ENCODE peak calls at places on chromosomes 13 and 19, in eight cellular contexts. S is tibial artery; Q is AG10803; A is nephron progenitor cell; W is neural crest cell; I is activated CD8-positive, alpha-beta T cell treated with anti-CD3 and anti-CD28 coated beads for 36 hours; G is heart left ventricle; F is PC-9. X is an unnamed sample.
A peak's percentile ranks its signal among the peaks of the same experiment; 100 is the strongest.

GRCh38 chr13:73765651-73766384 is 368.4 kb downstream of the KLF12 start:
- DNase-seq in A (peak; percentile 64), W (peak; percentile 60), S (peak; percentile 74), I (peak; percentile 93), G (peak; percentile 86), F (no peak), Q (peak; percentile 23), X (peak; percentile 40)

GRCh38 chr19:17520865-17521264 is 9.4 kb downstream of the PGLS start:
- DNase-seq in G (no peak), I (no peak), F (no peak), A (no peak), Q (no peak), S (no peak), W (no peak), X (no peak)

GRCh38 chr19:33804021-33804799 is 7.5 kb downstream of the KCTD15 start:
- DNase-seq in F (peak; percentile 14), S (peak; percentile 55), W (no peak), A (no peak), G (peak; percentile 83), I (no peak), Q (peak; percentile 71), X (peak; percentile 41)

GRCh38 chr19:51493776-51494175 is 7.8 kb downstream of the SIGLEC12 start:
- DNase-seq in G (no peak), S (no peak), I (no peak), Q (no peak), W (no peak), A (no peak), F (no peak), X (no peak)

GRCh38 chr13:48891586-48891985 is 84.1 kb upstream of the FNDC3A start:
- DNase-seq in W (no peak), I (no peak), S (no peak), Q (peak; percentile 19), F (peak; percentile 16), G (no peak), A (no peak), X (peak; percentile 27)

GRCh38 chr19:3699741-3700241 is 477 bp downstream of the PIP5K1C start:
- DNase-seq in Q (no peak), I (peak; percentile 42), A (no peak), S (no peak), F (no peak), W (peak; percentile 22), G (no peak), X (no peak)

GRCh38 chr13:23696610-23697009 is 126.4 kb downstream of the TNFRSF19 start:
- DNase-seq in A (no peak), F (no peak), G (no peak), W (no peak), I (no peak), S (no peak), Q (no peak), X (no peak)

GRCh38 chr19:18291590-18292459 is 10.4 kb upstream of the JUND start:
- DNase-seq in G (peak; percentile 93), W (peak; percentile 49), A (peak; percentile 73), I (peak; percentile 98), Q (peak; percentile 73), S (peak; percentile 87), F (peak; percentile 69), X (peak; percentile 47)

GRCh38 chr13:50326746-50327145 is 311.5 kb downstream of the KCNRG start:
- DNase-seq in I (no peak), F (no peak), Q (peak; percentile 48), W (no peak), S (no peak), G (no peak), A (no peak), X (no peak)

GRCh38 chr13:113058988-113059850 is 46.4 kb upstream of the F7 start:
- DNase-seq in A (no peak), S (no peak), F (no peak), G (no peak), Q (no peak), W (no peak), I (no peak), X (no peak)

GRCh38 chr19:43743059-43743458 is 11.7 kb downstream of the SMG9 start:
- DNase-seq in W (no peak), Q (peak; percentile 55), I (no peak), S (no peak), F (no peak), G (no peak), A (no peak), X (no peak)
- TF ChIP-seq CTCF in W (no peak), Q (no peak), I (no peak), S (no peak), F (no peak), G (no peak), A (no peak), X (no peak)

GRCh38 chr13:98556968-98557591 is 19.8 kb downstream of the STK24 start:
- DNase-seq in F (no peak), G (no peak), S (no peak), I (peak; percentile 22), W (no peak), A (no peak), Q (no peak), X (no peak)
- TF ChIP-seq CTCF in F (no peak), G (no peak), S (no peak), I (no peak), W (no peak), A (no peak), Q (no peak), X (no peak)

GRCh38 chr19:56119585-56119978 is 1.5 kb downstream of the ZNF787 start:
- DNase-seq in W (no peak), Q (peak; percentile 55), A (no peak), F (peak; percentile 31), S (no peak), I (no peak), G (no peak), X (peak; percentile 35)

GRCh38 chr19:56120002-56120370 is 1.1 kb downstream of the ZNF787 start:
- DNase-seq in G (no peak), Q (no peak), S (no peak), A (no peak), I (no peak), F (peak; percentile 11), W (no peak), X (no peak)

GRCh38 chr19:56118666-56119584 is 2.2 kb downstream of the ZNF787 start:
- DNase-seq in F (no peak), G (no peak), I (no peak), S (no peak), Q (no peak), A (no peak), W (no peak), X (no peak)

GRCh38 chr19:56121180-56122167 is at the start of gene ZNF787:
- DNase-seq in G (peak; percentile 100), Q (peak; percentile 97), I (peak; percentile 97), F (peak; percentile 100), S (peak; percentile 98), W (peak; percentile 99), A (peak; percentile 99), X (peak; percentile 100)

DNA sequence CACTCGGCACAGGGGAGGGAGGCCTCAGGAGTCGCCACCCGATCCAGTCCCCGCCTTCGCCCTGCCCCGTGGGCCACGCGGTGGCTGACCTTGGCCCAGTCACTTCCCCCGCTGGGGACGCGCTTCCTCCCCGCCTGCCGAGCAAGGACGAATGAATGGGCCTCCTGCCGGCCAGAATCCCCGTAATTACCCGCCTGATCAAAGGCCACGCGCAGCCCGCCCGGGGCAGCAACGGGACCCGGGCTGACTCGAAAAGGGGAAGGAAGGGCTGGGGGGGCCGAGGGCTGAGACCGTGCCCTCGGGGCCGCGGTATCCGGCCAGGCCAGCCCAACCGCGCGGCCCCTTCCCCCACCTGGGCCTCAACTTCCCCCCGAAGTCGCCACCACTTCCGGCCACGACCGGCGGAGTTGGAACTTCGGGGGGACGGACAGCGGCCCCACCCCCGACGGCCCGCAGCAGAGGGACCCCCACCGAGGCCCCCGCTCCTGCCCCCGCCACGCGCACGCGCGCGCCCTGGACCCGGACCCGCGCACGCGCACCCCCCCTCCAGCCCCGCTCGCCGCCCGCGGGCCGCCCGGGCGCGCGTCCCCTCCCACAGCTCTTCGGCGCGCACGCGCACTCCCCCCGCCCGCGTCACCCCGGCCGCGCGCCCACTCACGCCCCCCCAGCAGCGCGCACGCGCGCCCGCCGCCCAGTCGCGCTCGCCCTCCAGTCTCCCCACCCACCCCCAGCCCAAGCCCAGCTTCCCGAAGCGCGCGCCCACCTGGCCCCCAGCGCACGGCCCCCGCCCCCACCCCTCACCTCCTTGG is 520 bp downstream of the ZNF787 start:
- DNase-seq in W (peak; percentile 56), F (peak; percentile 80), I (peak; percentile 80), S (peak; percentile 61), G (peak; percentile 94), A (peak; percentile 77), Q (peak; percentile 70), X (peak; percentile 85)
- TF ChIP-seq CTCF in W (peak; percentile 32), F (peak; percentile 19), I (no peak), S (no peak), G (peak; percentile 34), A (no peak), Q (peak; percentile 18), X (no peak)

GRCh38 chr19:2477732-2478191 is 1.8 kb downstream of the GADD45B start:
- DNase-seq in A (no peak), W (no peak), F (peak; percentile 34), S (peak; percentile 47), Q (peak; percentile 60), I (peak; percentile 42), G (no peak), X (no peak)

GRCh38 chr19:2478324-2478755 is 2.4 kb downstream of the GADD45B start:
- DNase-seq in A (peak; percentile 57), I (peak; percentile 78), G (peak; percentile 55), W (no peak), Q (peak; percentile 79), S (peak; percentile 87), F (peak; percentile 63), X (peak; percentile 68)

GRCh38 chr19:2478756-2479555 is 3.0 kb downstream of the GADD45B start:
- DNase-seq in F (peak; percentile 53), Q (peak; percentile 82), I (peak; percentile 81), W (no peak), S (peak; percentile 89), G (peak; percentile 85), A (peak; percentile 51), X (peak; percentile 60)

GRCh38 chr19:2481466-2481865 is 5.5 kb downstream of the GADD45B start:
- DNase-seq in I (no peak), W (no peak), A (no peak), F (no peak), Q (no peak), S (no peak), G (no peak), X (no peak)

DNA sequence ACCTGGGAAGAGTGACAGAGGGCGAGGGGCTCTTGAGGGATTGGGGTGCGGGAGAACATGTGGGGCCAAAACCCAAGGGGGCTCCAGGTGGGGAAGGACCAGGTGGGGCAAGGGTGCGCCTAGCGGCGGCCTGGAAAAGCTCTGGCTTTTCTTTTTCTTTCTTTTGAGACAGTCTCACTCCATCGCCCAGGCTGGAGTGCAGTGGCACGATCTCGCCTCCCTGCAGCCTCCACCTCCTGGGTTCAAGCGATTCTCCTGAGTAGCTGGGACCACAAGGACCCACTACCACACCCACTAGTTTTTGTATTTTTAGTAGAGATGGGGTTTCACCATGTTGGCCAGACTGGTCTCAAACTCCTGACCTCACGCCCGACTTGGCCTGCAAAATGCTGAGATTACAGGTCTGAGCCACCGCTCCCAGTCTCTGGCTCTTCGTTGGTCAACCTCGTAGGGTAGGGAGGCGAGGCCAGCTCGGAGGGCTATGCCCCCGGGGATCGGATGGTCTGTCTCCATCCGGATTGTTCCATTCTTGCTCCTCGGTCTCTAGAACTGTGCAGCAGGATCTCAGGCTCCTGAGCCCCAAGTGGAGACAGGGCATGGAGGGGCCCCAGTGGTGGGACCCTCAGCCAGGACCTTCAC is 3.7 kb downstream of the GADD45B start:
- DNase-seq in F (no peak), W (no peak), A (no peak), Q (no peak), S (no peak), I (peak; percentile 52), G (no peak), X (no peak)
- TF ChIP-seq CTCF in F (no peak), W (peak; percentile 45), A (peak; percentile 18), Q (no peak), S (no peak), I (peak; percentile 28), G (no peak), X (no peak)

X was measured in Calu3.